ENCODE peak calls at places on chromosome 15, in four cellular contexts. One of them, this sample, is unnamed.

GRCh38 chr15:32870240-32871033 is 152.6 kb downstream of the GREM1 start:
- DNase-seq in psoas muscle: no peak
- DNase-seq in GM13976: peak
- DNase-seq in activated B cell treated with CpG ODN at 0.5 μM for 24 hours: peak
- DNase-seq in this sample: peak

GRCh38 chr15:64883097-64883581 is 28.6 kb upstream of the ANKDD1A start:
- DNase-seq in psoas muscle: no peak
- DNase-seq in GM13976: peak
- DNase-seq in activated B cell treated with CpG ODN at 0.5 μM for 24 hours: no peak
- DNase-seq in this sample: peak

GRCh38 chr15:84881520-84881830 is 3.0 kb upstream of the SLC28A1 start:
- DNase-seq in GM13976: no peak
- DNase-seq in psoas muscle: no peak
- DNase-seq in activated B cell treated with CpG ODN at 0.5 μM for 24 hours: no peak
- DNase-seq in this sample: no peak

GRCh38 chr15:31216210-31216911 is 110.3 kb upstream of the KLF13 start:
- DNase-seq in psoas muscle: peak
- DNase-seq in activated B cell treated with CpG ODN at 0.5 μM for 24 hours: peak
- DNase-seq in GM13976: peak
- DNase-seq in this sample: peak

GRCh38 chr15:72086010-72086697 is 31.8 kb downstream of the MYO9A start:
- DNase-seq in GM13976: no peak
- DNase-seq in activated B cell treated with CpG ODN at 0.5 μM for 24 hours: no peak
- DNase-seq in psoas muscle: no peak
- DNase-seq in this sample: no peak

GRCh38 chr15:89628301-89628700 is 27.0 kb downstream of the KIF7 start:
- DNase-seq in GM13976: no peak
- DNase-seq in activated B cell treated with CpG ODN at 0.5 μM for 24 hours: no peak
- DNase-seq in psoas muscle: no peak
- DNase-seq in this sample: peak

GRCh38 chr15:77370580-77370979 is 49.3 kb downstream of the PEAK1 start:
- DNase-seq in activated B cell treated with CpG ODN at 0.5 μM for 24 hours: no peak
- DNase-seq in psoas muscle: no peak
- DNase-seq in GM13976: no peak
- DNase-seq in this sample: no peak

GRCh38 chr15:89666147-89666857 is 11.0 kb upstream of the KIF7 start:
- DNase-seq in activated B cell treated with CpG ODN at 0.5 μM for 24 hours: no peak
- DNase-seq in psoas muscle: no peak
- DNase-seq in GM13976: peak
- DNase-seq in this sample: no peak

GRCh38 chr15:90376789-90377188 is 11.3 kb upstream of the IQGAP1 start:
- DNase-seq in psoas muscle: no peak
- DNase-seq in GM13976: no peak
- DNase-seq in activated B cell treated with CpG ODN at 0.5 μM for 24 hours: no peak
- DNase-seq in this sample: peak

GRCh38 chr15:68485721-68486360 is 53.9 kb upstream of the ITGA11 start:
- DNase-seq in GM13976: no peak
- DNase-seq in psoas muscle: no peak
- DNase-seq in activated B cell treated with CpG ODN at 0.5 μM for 24 hours: no peak
- DNase-seq in this sample: no peak

GRCh38 chr15:33440911-33441310 is 130.1 kb downstream of the RYR3 start:
- DNase-seq in GM13976: no peak
- DNase-seq in activated B cell treated with CpG ODN at 0.5 μM for 24 hours: no peak
- DNase-seq in psoas muscle: no peak
- DNase-seq in this sample: no peak

GRCh38 chr15:93043621-93044300 is 45.2 kb downstream of the RGMA start:
- DNase-seq in GM13976: no peak
- DNase-seq in psoas muscle: peak
- DNase-seq in activated B cell treated with CpG ODN at 0.5 μM for 24 hours: no peak
- DNase-seq in this sample: no peak

GRCh38 chr15:101807345-101807945 is 4.1 kb downstream of the OR4F6 start:
- DNase-seq in GM13976: no peak
- DNase-seq in activated B cell treated with CpG ODN at 0.5 μM for 24 hours: no peak
- DNase-seq in psoas muscle: no peak
- DNase-seq in this sample: no peak

GRCh38 chr15:93865610-93866009 is 365.8 kb upstream of the MCTP2 start:
- DNase-seq in psoas muscle: no peak
- DNase-seq in GM13976: no peak
- DNase-seq in activated B cell treated with CpG ODN at 0.5 μM for 24 hours: no peak
- DNase-seq in this sample: no peak

GRCh38 chr15:52163321-52164190 is 27.6 kb downstream of the GNB5 start:
- DNase-seq in activated B cell treated with CpG ODN at 0.5 μM for 24 hours: no peak
- DNase-seq in psoas muscle: no peak
- DNase-seq in GM13976: no peak
- DNase-seq in this sample: no peak

GRCh38 chr15:60006203-60006782 is 2.2 kb downstream of the FOXB1 start:
- DNase-seq in GM13976: peak
- DNase-seq in psoas muscle: no peak
- DNase-seq in activated B cell treated with CpG ODN at 0.5 μM for 24 hours: no peak
- DNase-seq in this sample: peak

GRCh38 chr15:73571346-73571745 is 61.8 kb downstream of the NPTN start:
- DNase-seq in activated B cell treated with CpG ODN at 0.5 μM for 24 hours: no peak
- DNase-seq in psoas muscle: no peak
- DNase-seq in GM13976: no peak
- DNase-seq in this sample: no peak

GRCh38 chr15:69504352-69505040 is 51.9 kb downstream of the RPLP1 start:
- DNase-seq in psoas muscle: no peak
- DNase-seq in activated B cell treated with CpG ODN at 0.5 μM for 24 hours: no peak
- DNase-seq in GM13976: no peak
- DNase-seq in this sample: no peak

GRCh38 chr15:83510001-83510400 is 62.9 kb downstream of the SH3GL3 start:
- DNase-seq in activated B cell treated with CpG ODN at 0.5 μM for 24 hours: no peak
- DNase-seq in GM13976: no peak
- DNase-seq in psoas muscle: no peak
- DNase-seq in this sample: no peak

GRCh38 chr15:73225358-73226015 is 143.3 kb downstream of the HCN4 start:
- DNase-seq in activated B cell treated with CpG ODN at 0.5 μM for 24 hours: no peak
- DNase-seq in psoas muscle: no peak
- DNase-seq in GM13976: no peak
- DNase-seq in this sample: no peak

GRCh38 chr15:88241060-88241459 is 15.5 kb downstream of the NTRK3 start:
- DNase-seq in activated B cell treated with CpG ODN at 0.5 μM for 24 hours: no peak
- DNase-seq in psoas muscle: no peak
- DNase-seq in GM13976: no peak
- DNase-seq in this sample: no peak
- TF ChIP-seq CTCF in activated B cell treated with CpG ODN at 0.5 μM for 24 hours: no peak
- TF ChIP-seq CTCF in psoas muscle: no peak
- TF ChIP-seq CTCF in GM13976: no peak
- TF ChIP-seq CTCF in this sample: no peak

GRCh38 chr15:23877502-23878412 is 190.7 kb upstream of the NDN start:
- DNase-seq in GM13976: peak
- DNase-seq in psoas muscle: peak
- DNase-seq in activated B cell treated with CpG ODN at 0.5 μM for 24 hours: no peak
- DNase-seq in this sample: peak
- TF ChIP-seq CTCF in GM13976: peak
- TF ChIP-seq CTCF in psoas muscle: peak
- TF ChIP-seq CTCF in activated B cell treated with CpG ODN at 0.5 μM for 24 hours: no peak
- TF ChIP-seq CTCF in this sample: no peak

GRCh38 chr15:29091666-29092065 is 178.0 kb downstream of the NSMCE3 start:
- DNase-seq in GM13976: no peak
- DNase-seq in psoas muscle: no peak
- DNase-seq in activated B cell treated with CpG ODN at 0.5 μM for 24 hours: no peak
- DNase-seq in this sample: no peak

GRCh38 chr15:29088666-29089065 is 181.0 kb downstream of the NSMCE3 start:
- DNase-seq in psoas muscle: no peak
- DNase-seq in GM13976: no peak
- DNase-seq in activated B cell treated with CpG ODN at 0.5 μM for 24 hours: no peak
- DNase-seq in this sample: no peak

GRCh38 chr15:29092376-29093064 is 177.1 kb downstream of the NSMCE3 start:
- DNase-seq in GM13976: no peak
- DNase-seq in psoas muscle: no peak
- DNase-seq in activated B cell treated with CpG ODN at 0.5 μM for 24 hours: no peak
- DNase-seq in this sample: no peak

GRCh38 chr15:29089731-29090616 is 179.6 kb downstream of the NSMCE3 start:
- DNase-seq in GM13976: peak
- DNase-seq in psoas muscle: no peak
- DNase-seq in activated B cell treated with CpG ODN at 0.5 μM for 24 hours: no peak
- DNase-seq in this sample: no peak

DNA sequence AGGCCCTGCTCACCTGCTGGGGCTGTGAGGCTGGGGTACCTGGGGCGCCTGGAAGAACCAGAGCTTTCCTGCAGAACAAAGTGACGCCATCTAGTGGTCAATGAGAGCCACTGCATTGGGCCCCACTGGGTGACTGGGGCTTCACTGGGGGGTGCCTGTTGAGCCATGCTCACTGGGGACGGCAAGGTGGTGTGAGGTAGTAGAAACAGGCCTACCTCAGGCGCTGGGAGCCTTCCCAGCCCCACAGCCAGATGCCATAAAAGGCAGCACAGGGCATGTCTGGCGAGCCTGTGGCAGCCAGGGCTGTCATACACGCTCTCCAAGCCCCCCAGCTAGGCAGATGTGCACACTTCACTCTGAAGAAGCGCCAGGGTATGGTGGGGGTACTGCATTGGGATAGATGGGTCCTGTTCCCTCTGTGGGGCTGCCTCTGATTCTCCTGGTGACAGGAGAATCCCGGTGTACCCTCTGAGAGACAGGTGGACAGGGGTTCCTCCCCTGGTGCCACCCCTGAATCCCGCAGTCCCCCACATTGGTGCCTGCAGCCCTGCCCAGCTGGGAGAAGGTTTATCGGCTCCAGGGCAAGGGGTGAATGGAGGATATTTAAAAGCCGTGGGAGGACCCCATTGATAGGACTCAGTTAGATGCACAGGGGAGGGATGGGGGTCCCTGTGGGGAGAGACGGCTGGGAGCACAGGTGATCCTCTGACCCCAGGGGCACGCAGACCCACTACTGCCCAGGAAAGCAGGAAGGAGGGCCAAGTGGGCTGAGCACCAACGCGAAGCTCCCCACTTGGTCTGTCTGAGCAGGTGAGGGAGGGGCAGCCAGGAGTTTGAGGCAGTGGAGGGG is 178.8 kb downstream of the NSMCE3 start:
- DNase-seq in activated B cell treated with CpG ODN at 0.5 μM for 24 hours: no peak
- DNase-seq in psoas muscle: no peak
- DNase-seq in GM13976: peak
- DNase-seq in this sample: no peak
- TF ChIP-seq CTCF in activated B cell treated with CpG ODN at 0.5 μM for 24 hours: no peak
- TF ChIP-seq CTCF in psoas muscle: peak
- TF ChIP-seq CTCF in GM13976: peak
- TF ChIP-seq CTCF in this sample: peak

GRCh38 chr15:44426975-44427755 is at the start of gene CTDSPL2:
- DNase-seq in psoas muscle: peak
- DNase-seq in GM13976: peak
- DNase-seq in activated B cell treated with CpG ODN at 0.5 μM for 24 hours: peak
- DNase-seq in this sample: peak

DNA sequence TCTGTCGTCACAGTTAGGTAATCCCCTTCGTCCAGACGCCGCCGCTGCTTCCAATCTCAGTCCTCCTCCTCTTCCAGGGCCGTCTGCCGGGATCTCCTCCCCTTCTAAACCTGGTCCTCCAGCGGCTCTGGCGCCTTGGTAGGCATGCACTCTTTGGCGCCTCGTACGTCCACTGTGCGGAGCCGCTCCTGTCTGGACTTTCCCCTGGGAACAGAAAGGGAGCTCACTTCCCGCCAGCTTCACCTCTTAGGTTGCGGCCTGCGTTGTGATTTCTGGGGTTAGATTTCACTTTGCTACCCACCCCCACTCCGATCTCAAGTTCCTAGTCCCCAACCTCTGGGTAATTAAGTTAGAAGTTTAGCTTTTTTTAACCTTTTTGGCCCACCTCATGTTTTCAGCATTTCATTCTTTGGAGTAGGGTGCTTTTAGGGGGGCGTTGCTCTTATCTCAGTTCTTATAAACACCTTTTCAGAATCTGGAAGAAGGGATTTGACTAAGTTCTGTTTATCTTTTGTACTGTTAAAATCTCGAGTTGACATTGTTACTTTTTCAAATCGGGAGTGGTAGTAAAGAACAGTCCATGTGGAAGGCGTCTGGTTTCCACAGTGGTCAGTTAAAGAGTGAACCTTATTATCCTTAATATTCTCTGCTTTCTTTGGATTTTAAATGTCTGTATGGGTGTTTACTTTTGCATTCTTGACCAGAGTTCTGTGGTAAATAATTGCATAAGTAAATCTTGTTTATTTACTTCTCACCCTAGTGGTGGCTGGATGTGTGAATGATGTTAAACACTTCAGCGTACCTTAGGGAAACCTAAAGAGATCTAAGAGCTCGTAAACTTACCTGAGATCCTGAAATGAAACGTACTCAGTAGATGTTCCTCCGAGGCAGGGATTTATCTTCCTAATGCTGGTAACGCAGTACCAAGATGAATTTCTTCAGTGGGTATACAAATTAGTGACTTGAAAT is 611 bp downstream of the CTDSPL2 start:
- DNase-seq in activated B cell treated with CpG ODN at 0.5 μM for 24 hours: no peak
- DNase-seq in GM13976: no peak
- DNase-seq in psoas muscle: no peak
- DNase-seq in this sample: no peak
- TF ChIP-seq CTCF in activated B cell treated with CpG ODN at 0.5 μM for 24 hours: no peak
- TF ChIP-seq CTCF in GM13976: no peak
- TF ChIP-seq CTCF in psoas muscle: no peak
- TF ChIP-seq CTCF in this sample: no peak

DNA sequence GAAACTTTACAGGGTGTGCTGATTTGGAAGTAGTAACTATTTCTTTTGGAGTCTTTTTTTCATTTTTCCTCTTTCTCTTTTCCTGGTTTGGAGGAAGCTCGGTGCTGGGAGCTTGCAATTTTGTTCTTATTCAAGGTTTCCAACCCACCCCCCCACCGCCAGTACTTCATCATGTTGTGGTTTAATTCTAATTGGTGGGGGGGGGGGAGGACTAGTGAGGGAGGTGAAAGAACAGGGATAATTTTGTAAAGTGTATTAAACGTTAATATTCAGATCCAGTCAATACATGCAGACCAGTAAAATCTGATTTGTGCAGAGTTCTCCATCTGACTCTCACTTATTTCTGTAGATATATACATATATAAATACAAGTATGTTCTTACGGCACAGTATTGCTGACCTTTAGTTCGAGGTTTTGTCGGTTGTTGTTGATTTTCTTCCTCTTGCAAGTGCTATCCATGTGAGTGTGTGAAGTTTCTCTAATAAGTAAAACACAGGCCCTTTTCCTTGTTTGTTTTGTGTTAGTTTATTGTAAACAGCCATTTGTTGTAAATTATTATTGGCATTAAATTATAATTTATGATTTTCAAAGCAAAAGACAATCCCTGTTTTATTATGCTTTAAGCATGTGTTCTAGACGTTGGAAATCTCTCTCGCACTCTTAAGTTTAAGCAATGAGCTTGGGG is 9.3 kb downstream of the NR2F2 start:
- DNase-seq in psoas muscle: no peak
- DNase-seq in activated B cell treated with CpG ODN at 0.5 μM for 24 hours: no peak
- DNase-seq in GM13976: no peak
- DNase-seq in this sample: no peak
- TF ChIP-seq CTCF in psoas muscle: no peak
- TF ChIP-seq CTCF in activated B cell treated with CpG ODN at 0.5 μM for 24 hours: no peak
- TF ChIP-seq CTCF in GM13976: no peak
- TF ChIP-seq CTCF in this sample: no peak

This sample was measured in GM20000.